ENCODE peak calls at places on chromosomes 6 and 20, in seven cellular contexts. One of them, this sample, is unnamed.

GRCh38 chr20:53739799-53740785 is 146.5 kb upstream of the ZNF217 start:
- DNase-seq in colonic mucosa: no peak
- DNase-seq in heart left ventricle: no peak
- DNase-seq in brain microvascular endothelial cell: no peak
- DNase-seq in AG04449: no peak
- DNase-seq in GM23338: no peak
- DNase-seq in ascending aorta: no peak
- DNase-seq in this sample: no peak

GRCh38 chr20:33859157-33859695 is 48.1 kb downstream of the CHMP4B start:
- DNase-seq in colonic mucosa: no peak
- DNase-seq in heart left ventricle: no peak
- DNase-seq in brain microvascular endothelial cell: peak
- DNase-seq in AG04449: no peak
- DNase-seq in GM23338: no peak
- DNase-seq in ascending aorta: no peak
- DNase-seq in this sample: peak

GRCh38 chr20:15940127-15940526 is 633.1 kb downstream of the KIF16B start:
- DNase-seq in colonic mucosa: no peak
- DNase-seq in heart left ventricle: no peak
- DNase-seq in brain microvascular endothelial cell: no peak
- DNase-seq in AG04449: no peak
- DNase-seq in GM23338: no peak
- DNase-seq in ascending aorta: no peak
- DNase-seq in this sample: no peak

GRCh38 chr6:87653074-87653962 is 48.7 kb downstream of the AKIRIN2 start:
- DNase-seq in colonic mucosa: no peak
- DNase-seq in heart left ventricle: no peak
- DNase-seq in brain microvascular endothelial cell: no peak
- DNase-seq in AG04449: no peak
- DNase-seq in GM23338: peak
- DNase-seq in ascending aorta: no peak
- DNase-seq in this sample: no peak

GRCh38 chr6:10733151-10733715 is 10.4 kb downstream of the TMEM14C start:
- DNase-seq in colonic mucosa: no peak
- DNase-seq in heart left ventricle: no peak
- DNase-seq in brain microvascular endothelial cell: no peak
- DNase-seq in AG04449: no peak
- DNase-seq in GM23338: peak
- DNase-seq in ascending aorta: no peak
- DNase-seq in this sample: no peak

GRCh38 chr6:42482126-42482525 is 30.4 kb upstream of the TRERF1 start:
- DNase-seq in colonic mucosa: no peak
- DNase-seq in heart left ventricle: no peak
- DNase-seq in brain microvascular endothelial cell: no peak
- DNase-seq in AG04449: no peak
- DNase-seq in GM23338: no peak
- DNase-seq in ascending aorta: no peak
- DNase-seq in this sample: no peak

GRCh38 chr20:59771506-59772372 is 161.7 kb downstream of the SYCP2 start:
- DNase-seq in colonic mucosa: no peak
- DNase-seq in heart left ventricle: no peak
- DNase-seq in brain microvascular endothelial cell: no peak
- DNase-seq in AG04449: no peak
- DNase-seq in GM23338: no peak
- DNase-seq in ascending aorta: no peak
- DNase-seq in this sample: no peak

GRCh38 chr6:146965110-146965689 is 239.0 kb upstream of the STXBP5 start:
- DNase-seq in colonic mucosa: no peak
- DNase-seq in heart left ventricle: no peak
- DNase-seq in brain microvascular endothelial cell: no peak
- DNase-seq in AG04449: no peak
- DNase-seq in GM23338: peak
- DNase-seq in ascending aorta: no peak
- DNase-seq in this sample: no peak

GRCh38 chr20:59016795-59017492 is 2.3 kb upstream of the TUBB1 start:
- DNase-seq in colonic mucosa: no peak
- DNase-seq in heart left ventricle: no peak
- DNase-seq in brain microvascular endothelial cell: no peak
- DNase-seq in AG04449: no peak
- DNase-seq in GM23338: no peak
- DNase-seq in ascending aorta: no peak
- DNase-seq in this sample: no peak

GRCh38 chr20:29079769-29080690 is 2177.4 kb upstream of the DEFB115 start:
- DNase-seq in colonic mucosa: peak
- DNase-seq in heart left ventricle: peak
- DNase-seq in brain microvascular endothelial cell: no peak
- DNase-seq in AG04449: no peak
- DNase-seq in GM23338: no peak
- DNase-seq in ascending aorta: no peak
- DNase-seq in this sample: no peak

GRCh38 chr6:37059344-37060194 is 54.1 kb downstream of the FGD2 start:
- DNase-seq in colonic mucosa: peak
- DNase-seq in heart left ventricle: peak
- DNase-seq in brain microvascular endothelial cell: peak
- DNase-seq in AG04449: peak
- DNase-seq in GM23338: peak
- DNase-seq in ascending aorta: peak
- DNase-seq in this sample: peak

GRCh38 chr6:8507286-8507685 is 71.9 kb upstream of the SLC35B3 start:
- DNase-seq in colonic mucosa: no peak
- DNase-seq in heart left ventricle: no peak
- DNase-seq in brain microvascular endothelial cell: no peak
- DNase-seq in AG04449: no peak
- DNase-seq in GM23338: no peak
- DNase-seq in ascending aorta: no peak
- DNase-seq in this sample: no peak

GRCh38 chr6:12967686-12968085 is 251.1 kb downstream of the PHACTR1 start:
- DNase-seq in colonic mucosa: no peak
- DNase-seq in heart left ventricle: no peak
- DNase-seq in brain microvascular endothelial cell: no peak
- DNase-seq in AG04449: no peak
- DNase-seq in GM23338: no peak
- DNase-seq in ascending aorta: no peak
- DNase-seq in this sample: no peak

GRCh38 chr20:49790077-49790798 is 22.4 kb upstream of the SLC9A8 start:
- DNase-seq in colonic mucosa: no peak
- DNase-seq in heart left ventricle: no peak
- DNase-seq in brain microvascular endothelial cell: peak
- DNase-seq in AG04449: peak
- DNase-seq in GM23338: peak
- DNase-seq in ascending aorta: no peak
- DNase-seq in this sample: no peak

GRCh38 chr20:991850-992249 is 10.3 kb downstream of the RSPO4 start:
- DNase-seq in colonic mucosa: no peak
- DNase-seq in heart left ventricle: no peak
- DNase-seq in brain microvascular endothelial cell: no peak
- DNase-seq in AG04449: no peak
- DNase-seq in GM23338: peak
- DNase-seq in ascending aorta: no peak
- DNase-seq in this sample: no peak

GRCh38 chr20:64186071-64186598 is 21.9 kb downstream of the MYT1 start:
- DNase-seq in colonic mucosa: no peak
- DNase-seq in heart left ventricle: no peak
- DNase-seq in brain microvascular endothelial cell: no peak
- DNase-seq in AG04449: no peak
- DNase-seq in GM23338: no peak
- DNase-seq in ascending aorta: no peak
- DNase-seq in this sample: no peak

GRCh38 chr20:34984756-34985261 is 29.1 kb downstream of the MYH7B start:
- DNase-seq in colonic mucosa: no peak
- DNase-seq in heart left ventricle: peak
- DNase-seq in brain microvascular endothelial cell: no peak
- DNase-seq in AG04449: no peak
- DNase-seq in GM23338: no peak
- DNase-seq in ascending aorta: no peak
- DNase-seq in this sample: no peak

GRCh38 chr6:12008366-12009179 is 3.5 kb upstream of the HIVEP1 start:
- DNase-seq in colonic mucosa: peak
- DNase-seq in heart left ventricle: peak
- DNase-seq in brain microvascular endothelial cell: peak
- DNase-seq in AG04449: no peak
- DNase-seq in GM23338: peak
- DNase-seq in ascending aorta: peak
- DNase-seq in this sample: peak

GRCh38 chr6:120869397-120869796 is 464.9 kb downstream of the TBC1D32 start:
- DNase-seq in colonic mucosa: no peak
- DNase-seq in heart left ventricle: no peak
- DNase-seq in brain microvascular endothelial cell: peak
- DNase-seq in AG04449: no peak
- DNase-seq in GM23338: peak
- DNase-seq in ascending aorta: no peak
- DNase-seq in this sample: no peak

DNA sequence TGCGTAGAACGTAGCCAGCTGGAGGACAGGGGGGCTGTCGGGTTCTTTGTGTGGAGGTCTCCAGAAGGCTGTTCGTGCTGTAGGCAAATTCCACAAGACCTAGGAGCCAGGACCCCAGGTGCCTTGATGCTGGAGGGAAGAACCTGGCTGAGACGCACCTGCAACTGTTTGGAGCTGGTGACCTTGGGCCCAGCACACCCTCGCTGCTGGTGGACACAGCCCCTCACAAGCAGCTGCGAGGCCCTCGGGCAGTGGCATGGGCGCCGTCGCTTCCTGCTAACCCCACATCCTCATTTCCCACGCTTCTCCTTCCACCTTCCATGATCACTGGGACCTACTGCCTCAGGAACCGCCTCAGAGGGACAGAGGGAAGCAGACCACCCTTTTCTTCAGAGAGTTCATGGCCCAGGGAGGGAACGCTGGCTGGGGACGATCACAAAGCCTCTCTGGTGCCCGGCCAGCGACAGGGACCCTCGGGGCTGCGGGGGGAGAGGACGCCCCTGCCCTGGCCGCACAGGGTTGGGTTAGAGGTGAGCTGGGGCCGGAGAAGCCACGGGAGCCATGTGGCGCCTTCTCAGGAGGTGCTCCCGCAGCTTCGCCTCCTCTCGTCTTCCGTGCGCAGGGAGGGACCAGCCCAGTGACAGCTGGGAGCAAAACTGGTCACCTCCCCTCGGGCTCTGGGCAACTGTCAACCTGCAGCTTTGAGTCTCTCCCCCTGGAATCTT is 18.4 kb downstream of the DLL1 start:
- DNase-seq in colonic mucosa: no peak
- DNase-seq in heart left ventricle: peak
- DNase-seq in brain microvascular endothelial cell: no peak
- DNase-seq in AG04449: no peak
- DNase-seq in GM23338: no peak
- DNase-seq in ascending aorta: no peak
- DNase-seq in this sample: no peak
- H3K4me3 ChIP-seq in colonic mucosa: no peak
- H3K4me3 ChIP-seq in heart left ventricle: peak
- H3K4me3 ChIP-seq in brain microvascular endothelial cell: no peak
- H3K4me3 ChIP-seq in AG04449: no peak
- H3K4me3 ChIP-seq in GM23338: no peak
- H3K4me3 ChIP-seq in ascending aorta: no peak
- H3K4me3 ChIP-seq in this sample: no peak

GRCh38 chr6:53918854-53919253 is 124.0 kb downstream of the LRRC1 start:
- DNase-seq in colonic mucosa: no peak
- DNase-seq in heart left ventricle: no peak
- DNase-seq in brain microvascular endothelial cell: no peak
- DNase-seq in AG04449: no peak
- DNase-seq in GM23338: no peak
- DNase-seq in ascending aorta: no peak
- DNase-seq in this sample: no peak
- TF ChIP-seq CTCF in colonic mucosa: no peak
- TF ChIP-seq CTCF in heart left ventricle: no peak
- TF ChIP-seq CTCF in brain microvascular endothelial cell: no peak
- TF ChIP-seq CTCF in AG04449: no peak
- TF ChIP-seq CTCF in GM23338: no peak
- TF ChIP-seq CTCF in ascending aorta: no peak
- TF ChIP-seq CTCF in this sample: no peak

DNA sequence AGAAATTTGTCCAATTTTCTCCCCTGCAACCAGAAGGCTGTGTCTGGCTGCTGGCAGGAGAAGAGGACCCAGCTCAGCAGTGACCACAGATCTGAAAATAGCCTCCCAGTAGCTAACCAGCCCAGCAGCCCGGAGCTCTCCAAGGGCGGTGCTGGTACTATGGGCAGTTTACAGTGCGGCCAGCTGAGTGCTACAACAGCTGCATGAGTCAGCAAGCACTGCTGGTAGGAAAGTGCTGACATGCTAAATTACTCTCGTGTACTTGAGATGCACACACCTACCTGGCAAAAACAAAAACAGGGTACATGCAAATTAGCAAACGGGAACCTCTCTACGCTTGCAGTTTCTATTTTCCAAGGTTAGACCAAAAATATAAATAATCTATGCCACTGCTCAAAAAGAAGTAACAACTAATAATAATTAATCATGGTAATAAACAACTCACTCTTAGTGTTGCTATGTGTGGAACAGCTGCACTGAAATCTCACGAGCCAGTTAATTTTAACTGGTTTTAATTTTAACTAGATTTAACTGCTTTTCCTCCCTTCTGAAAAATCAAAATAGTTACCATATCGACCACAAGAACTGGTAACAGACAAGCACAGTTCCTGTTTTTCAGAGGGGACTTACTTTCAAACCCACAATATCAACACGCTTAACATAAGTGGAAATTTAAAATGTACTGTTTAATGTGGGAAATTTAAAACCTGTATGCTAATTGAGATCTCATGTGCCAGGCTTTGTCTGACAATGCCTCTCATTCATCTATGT is 10.8 kb downstream of the BACH2 start:
- DNase-seq in colonic mucosa: peak
- DNase-seq in heart left ventricle: peak
- DNase-seq in brain microvascular endothelial cell: peak
- DNase-seq in AG04449: peak
- DNase-seq in GM23338: peak
- DNase-seq in ascending aorta: peak
- DNase-seq in this sample: peak
- H3K4me3 ChIP-seq in colonic mucosa: no peak
- H3K4me3 ChIP-seq in heart left ventricle: peak
- H3K4me3 ChIP-seq in brain microvascular endothelial cell: peak
- H3K4me3 ChIP-seq in AG04449: no peak
- H3K4me3 ChIP-seq in GM23338: no peak
- H3K4me3 ChIP-seq in ascending aorta: peak
- H3K4me3 ChIP-seq in this sample: peak

DNA sequence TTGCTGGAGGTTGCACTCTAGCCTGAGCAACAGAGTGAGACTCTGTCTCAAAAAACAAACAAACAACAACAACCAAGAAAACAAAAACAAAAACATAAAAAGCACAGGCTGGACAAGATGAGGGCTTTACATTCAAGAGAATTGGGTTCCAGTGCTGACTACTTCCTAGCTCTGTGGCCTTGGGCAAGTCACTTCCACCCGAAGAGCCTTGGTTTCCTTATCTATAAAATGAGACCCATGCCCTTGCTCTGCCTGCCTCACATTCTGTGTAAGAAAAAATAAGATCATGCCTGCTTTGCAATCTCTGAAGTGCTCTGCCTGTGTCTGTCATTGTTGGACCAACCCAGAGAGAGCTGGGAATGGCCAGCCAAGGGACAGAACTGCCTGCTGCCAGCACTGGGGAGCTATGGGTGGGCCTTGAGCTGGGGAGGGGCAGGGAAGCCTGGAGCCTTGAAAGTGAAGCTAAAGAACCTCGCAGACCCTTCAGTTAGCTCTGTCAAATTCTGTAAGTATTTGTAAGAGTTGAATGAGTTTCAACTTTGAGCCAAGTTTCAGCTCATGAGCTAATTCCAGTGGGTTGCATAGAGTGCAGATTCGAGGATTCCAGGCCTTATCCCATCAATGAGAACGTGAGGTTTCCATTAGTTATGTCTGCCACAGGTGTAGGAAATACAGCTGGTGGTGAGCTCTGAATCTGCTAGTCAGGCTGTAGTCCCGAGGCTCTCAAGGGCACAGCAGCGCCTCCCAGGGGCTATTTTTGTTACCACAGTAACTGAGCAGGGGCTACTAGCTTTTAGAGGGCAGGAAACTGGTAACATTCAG is 93.2 kb downstream of the DLGAP4 start:
- DNase-seq in colonic mucosa: peak
- DNase-seq in heart left ventricle: no peak
- DNase-seq in brain microvascular endothelial cell: peak
- DNase-seq in AG04449: no peak
- DNase-seq in GM23338: peak
- DNase-seq in ascending aorta: no peak
- DNase-seq in this sample: no peak
- TF ChIP-seq CTCF in colonic mucosa: no peak
- TF ChIP-seq CTCF in heart left ventricle: peak
- TF ChIP-seq CTCF in brain microvascular endothelial cell: peak
- TF ChIP-seq CTCF in AG04449: peak
- TF ChIP-seq CTCF in GM23338: peak
- TF ChIP-seq CTCF in ascending aorta: no peak
- TF ChIP-seq CTCF in this sample: peak